ENCODE peak calls at places on chromosome 16, in five cellular contexts. One of them, this sample, is unnamed.
A peak's percentile ranks its signal among the peaks of the same experiment; 100 is the strongest.

GRCh38 chr16:88375236-88376052 is 7.3 kb upstream of the ZNF469 start:
- DNase-seq in A549: no peak
- DNase-seq in GM12878: no peak
- DNase-seq in SK-N-SH: peak; percentile 19
- DNase-seq in Panc1: no peak
- DNase-seq in this sample: no peak

GRCh38 chr16:66516808-66517585 is 32.9 kb downstream of the TK2 start:
- DNase-seq in A549: peak; percentile 98
- DNase-seq in GM12878: peak; percentile 98
- DNase-seq in SK-N-SH: peak; percentile 66
- DNase-seq in Panc1: peak; percentile 90
- DNase-seq in this sample: no peak

GRCh38 chr16:56478228-56479049 is 27.1 kb downstream of the OGFOD1 start:
- DNase-seq in A549: no peak
- DNase-seq in GM12878: no peak
- DNase-seq in SK-N-SH: no peak
- DNase-seq in Panc1: no peak
- DNase-seq in this sample: no peak

GRCh38 chr16:70568601-70569217 is 45.1 kb downstream of the SF3B3 start:
- DNase-seq in A549: no peak
- DNase-seq in GM12878: no peak
- DNase-seq in SK-N-SH: no peak
- DNase-seq in Panc1: no peak
- DNase-seq in this sample: no peak

GRCh38 chr16:2115591-2115973 is 20.1 kb downstream of the PKD1 start:
- DNase-seq in A549: no peak
- DNase-seq in GM12878: no peak
- DNase-seq in SK-N-SH: no peak
- DNase-seq in Panc1: no peak
- DNase-seq in this sample: no peak

GRCh38 chr16:80751167-80751566 is 53.2 kb downstream of the CDYL2 start:
- DNase-seq in A549: no peak
- DNase-seq in GM12878: no peak
- DNase-seq in SK-N-SH: no peak
- DNase-seq in Panc1: no peak
- DNase-seq in this sample: peak; percentile 25

GRCh38 chr16:88463411-88463810 is 10.3 kb downstream of the ZFPM1 start:
- DNase-seq in A549: no peak
- DNase-seq in GM12878: no peak
- DNase-seq in SK-N-SH: no peak
- DNase-seq in Panc1: no peak
- DNase-seq in this sample: no peak

GRCh38 chr16:23609929-23610328 is 13.8 kb upstream of the NDUFAB1 start:
- DNase-seq in A549: no peak
- DNase-seq in GM12878: no peak
- DNase-seq in SK-N-SH: no peak
- DNase-seq in Panc1: no peak
- DNase-seq in this sample: no peak

GRCh38 chr16:53433930-53434435 is 288 bp upstream of the RBL2 start:
- DNase-seq in A549: peak; percentile 71
- DNase-seq in GM12878: no peak
- DNase-seq in SK-N-SH: no peak
- DNase-seq in Panc1: peak; percentile 30
- DNase-seq in this sample: no peak

GRCh38 chr16:87160752-87161337 is 156.3 kb downstream of the C16orf95 start:
- DNase-seq in A549: no peak
- DNase-seq in GM12878: no peak
- DNase-seq in SK-N-SH: no peak
- DNase-seq in Panc1: no peak
- DNase-seq in this sample: no peak

GRCh38 chr16:2194166-2194834 is 2.1 kb downstream of the CASKIN1 start:
- DNase-seq in A549: peak; percentile 55
- DNase-seq in GM12878: no peak
- DNase-seq in SK-N-SH: no peak
- DNase-seq in Panc1: no peak
- DNase-seq in this sample: no peak

GRCh38 chr16:62755938-62756337 is 719.7 kb upstream of the CDH8 start:
- DNase-seq in A549: no peak
- DNase-seq in GM12878: no peak
- DNase-seq in SK-N-SH: no peak
- DNase-seq in Panc1: no peak
- DNase-seq in this sample: no peak

GRCh38 chr16:56771558-56772279 is 41.8 kb downstream of the NUP93 start:
- DNase-seq in A549: no peak
- DNase-seq in GM12878: no peak
- DNase-seq in SK-N-SH: no peak
- DNase-seq in Panc1: no peak
- DNase-seq in this sample: no peak

GRCh38 chr16:85987750-85988078 is 88.8 kb downstream of the IRF8 start:
- DNase-seq in A549: peak; percentile 79
- DNase-seq in GM12878: no peak
- DNase-seq in SK-N-SH: no peak
- DNase-seq in Panc1: no peak
- DNase-seq in this sample: no peak

GRCh38 chr16:67009158-67009557 is 19.8 kb upstream of the CBFB start:
- DNase-seq in A549: no peak
- DNase-seq in GM12878: no peak
- DNase-seq in SK-N-SH: no peak
- DNase-seq in Panc1: no peak
- DNase-seq in this sample: no peak

GRCh38 chr16:1909661-1910231 is 8.5 kb downstream of the HS3ST6 start:
- DNase-seq in A549: no peak
- DNase-seq in GM12878: no peak
- DNase-seq in SK-N-SH: peak; percentile 81
- DNase-seq in Panc1: no peak
- DNase-seq in this sample: no peak

GRCh38 chr16:75064403-75065148 is 52.0 kb downstream of the LDHD start:
- DNase-seq in A549: no peak
- DNase-seq in GM12878: no peak
- DNase-seq in SK-N-SH: no peak
- DNase-seq in Panc1: no peak
- DNase-seq in this sample: no peak
- H3K4me1 ChIP-seq in A549: peaks cover 27% of the 10 kb centered on the region
- H3K4me1 ChIP-seq in GM12878: peaks cover 14% of the 10 kb centered on the region
- H3K4me1 ChIP-seq in SK-N-SH: peaks cover 19% of the 10 kb centered on the region
- H3K4me1 ChIP-seq in Panc1: peaks cover 36% of the 10 kb centered on the region
- H3K4me1 ChIP-seq in this sample: peaks cover 17% of the 10 kb centered on the region

DNA sequence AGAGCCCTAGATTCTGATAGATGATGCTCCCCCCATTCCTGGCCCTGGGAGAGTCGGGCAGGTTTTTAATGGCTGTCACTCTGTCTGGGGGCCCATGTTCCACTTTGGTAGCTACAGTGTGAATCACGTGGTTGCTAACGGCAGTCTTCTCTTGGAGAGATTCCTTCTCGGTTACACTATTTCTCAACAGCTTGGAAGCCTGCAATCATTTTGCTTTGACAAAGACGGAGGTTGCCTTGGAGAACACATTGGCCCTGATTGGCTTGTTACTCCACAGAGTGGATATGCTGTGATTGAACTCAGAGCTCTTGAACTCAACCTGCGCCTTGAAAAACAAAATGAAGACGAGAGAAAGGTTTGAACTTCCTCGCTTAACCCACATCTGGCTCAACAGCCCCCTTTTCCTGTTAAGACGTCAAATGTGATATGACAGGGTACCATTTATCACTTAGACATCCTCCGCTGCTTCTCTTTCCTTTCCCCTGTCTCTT is 218.9 kb downstream of the MAF start:
- DNase-seq in A549: no peak
- DNase-seq in GM12878: no peak
- DNase-seq in SK-N-SH: no peak
- DNase-seq in Panc1: no peak
- DNase-seq in this sample: peak; percentile 9
- TF ChIP-seq REST in A549: no peak
- TF ChIP-seq REST in GM12878: no peak
- TF ChIP-seq REST in SK-N-SH: no peak
- TF ChIP-seq REST in Panc1: no peak
- TF ChIP-seq REST in this sample: no peak

DNA sequence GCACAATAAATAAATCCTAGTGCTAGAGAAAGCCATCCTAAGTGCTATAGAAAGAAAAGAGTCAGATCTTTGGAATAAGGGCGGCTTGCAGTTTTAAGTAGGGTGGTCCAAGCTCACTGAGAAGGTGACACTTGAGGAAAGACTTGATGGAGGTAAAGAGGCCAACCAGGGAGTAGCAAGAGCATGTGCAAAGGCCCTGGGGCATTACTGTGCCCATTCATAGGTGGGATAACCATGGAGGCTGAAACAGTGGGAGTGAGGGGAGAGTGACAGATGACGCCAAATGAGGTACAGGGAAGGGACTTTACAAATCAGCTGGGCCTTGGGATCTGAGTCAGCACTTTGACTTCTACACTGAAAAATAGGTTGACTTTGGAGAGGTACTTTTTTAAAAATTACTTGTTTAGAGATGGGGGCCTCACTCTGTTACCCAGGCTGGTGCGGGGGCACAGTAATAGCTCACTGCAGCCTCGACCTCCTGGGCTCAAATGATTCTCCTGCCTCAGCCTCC is 115.5 kb downstream of the ABCC1 start:
- DNase-seq in A549: no peak
- DNase-seq in GM12878: no peak
- DNase-seq in SK-N-SH: no peak
- DNase-seq in Panc1: no peak
- DNase-seq in this sample: no peak
- H3K4me1 ChIP-seq in A549: peaks cover 13% of the 10 kb centered on the region
- H3K4me1 ChIP-seq in GM12878: peaks cover 3% of the 10 kb centered on the region
- H3K4me1 ChIP-seq in SK-N-SH: no peaks in the 10 kb centered on the region
- H3K4me1 ChIP-seq in Panc1: no peaks in the 10 kb centered on the region
- H3K4me1 ChIP-seq in this sample: no peaks in the 10 kb centered on the region

GRCh38 chr16:13234999-13235398 is 333.6 kb downstream of the SHISA9 start:
- DNase-seq in A549: no peak
- DNase-seq in GM12878: no peak
- DNase-seq in SK-N-SH: no peak
- DNase-seq in Panc1: no peak
- DNase-seq in this sample: no peak

GRCh38 chr16:13242201-13242600 is 340.8 kb downstream of the SHISA9 start:
- DNase-seq in A549: no peak
- DNase-seq in GM12878: no peak
- DNase-seq in SK-N-SH: no peak
- DNase-seq in Panc1: no peak
- DNase-seq in this sample: no peak

GRCh38 chr16:13236308-13236707 is 334.9 kb downstream of the SHISA9 start:
- DNase-seq in A549: no peak
- DNase-seq in GM12878: no peak
- DNase-seq in SK-N-SH: no peak
- DNase-seq in Panc1: no peak
- DNase-seq in this sample: no peak

GRCh38 chr16:13238182-13238581 is 336.8 kb downstream of the SHISA9 start:
- DNase-seq in A549: no peak
- DNase-seq in GM12878: no peak
- DNase-seq in SK-N-SH: no peak
- DNase-seq in Panc1: no peak
- DNase-seq in this sample: no peak
- TF ChIP-seq REST in A549: no peak
- TF ChIP-seq REST in GM12878: no peak
- TF ChIP-seq REST in SK-N-SH: no peak
- TF ChIP-seq REST in Panc1: no peak
- TF ChIP-seq REST in this sample: no peak

DNA sequence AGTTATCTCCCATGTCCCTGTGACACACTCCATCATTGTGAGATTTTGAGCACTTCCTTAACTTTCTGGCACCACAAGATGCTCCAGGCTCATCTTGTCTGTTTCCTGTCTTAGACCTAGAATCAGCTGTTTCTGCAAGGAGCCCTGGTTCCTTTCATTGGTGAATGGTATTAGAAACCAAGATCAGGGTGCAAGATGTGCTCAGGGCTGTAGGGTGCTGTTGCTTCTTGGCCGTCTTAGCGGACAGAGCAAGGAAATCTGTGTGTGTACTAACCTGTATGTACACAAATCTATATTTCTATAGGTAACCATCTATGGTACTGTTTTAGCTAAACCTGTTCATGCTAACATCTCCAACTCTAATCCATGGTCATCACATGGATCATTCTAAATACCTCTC is 8.1 kb upstream of the PRM1 start:
- DNase-seq in A549: no peak
- DNase-seq in GM12878: no peak
- DNase-seq in SK-N-SH: no peak
- DNase-seq in Panc1: no peak
- DNase-seq in this sample: no peak
- H3K4me1 ChIP-seq in A549: no peaks in the 10 kb centered on the region
- H3K4me1 ChIP-seq in GM12878: peaks cover 15% of the 10 kb centered on the region
- H3K4me1 ChIP-seq in SK-N-SH: no peaks in the 10 kb centered on the region
- H3K4me1 ChIP-seq in Panc1: no peaks in the 10 kb centered on the region
- H3K4me1 ChIP-seq in this sample: peaks cover 4% of the 10 kb centered on the region

DNA sequence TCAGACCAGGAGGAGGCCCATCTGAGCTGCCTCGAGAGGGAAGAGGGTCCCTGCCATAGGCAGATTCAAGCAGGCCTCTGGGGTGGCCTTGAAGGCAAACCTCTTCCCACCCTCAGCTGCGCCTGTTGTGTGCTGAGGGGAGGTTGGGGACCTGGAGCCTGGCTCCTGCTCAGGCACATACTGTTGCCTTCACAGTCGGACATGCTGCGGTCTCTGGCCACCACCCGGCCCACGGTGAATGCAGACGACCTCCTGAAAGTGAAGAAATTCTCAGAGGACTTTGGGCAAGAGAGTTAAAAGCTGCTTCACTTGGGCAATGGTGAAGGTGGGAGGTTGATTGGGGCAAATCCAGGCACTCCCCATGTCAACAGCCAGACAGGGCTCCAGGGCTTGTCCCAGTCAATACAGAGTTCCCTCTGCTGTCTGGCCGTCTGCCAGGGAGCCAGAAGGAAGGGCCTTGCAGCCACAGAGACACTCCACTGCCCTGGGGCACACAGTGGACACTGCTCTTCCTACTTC is 6.3 kb downstream of the PDF start:
- DNase-seq in A549: no peak
- DNase-seq in GM12878: no peak
- DNase-seq in SK-N-SH: peak; percentile 57
- DNase-seq in Panc1: no peak
- DNase-seq in this sample: no peak
- TF ChIP-seq REST in A549: no peak
- TF ChIP-seq REST in GM12878: no peak
- TF ChIP-seq REST in SK-N-SH: no peak
- TF ChIP-seq REST in Panc1: no peak
- TF ChIP-seq REST in this sample: no peak

DNA sequence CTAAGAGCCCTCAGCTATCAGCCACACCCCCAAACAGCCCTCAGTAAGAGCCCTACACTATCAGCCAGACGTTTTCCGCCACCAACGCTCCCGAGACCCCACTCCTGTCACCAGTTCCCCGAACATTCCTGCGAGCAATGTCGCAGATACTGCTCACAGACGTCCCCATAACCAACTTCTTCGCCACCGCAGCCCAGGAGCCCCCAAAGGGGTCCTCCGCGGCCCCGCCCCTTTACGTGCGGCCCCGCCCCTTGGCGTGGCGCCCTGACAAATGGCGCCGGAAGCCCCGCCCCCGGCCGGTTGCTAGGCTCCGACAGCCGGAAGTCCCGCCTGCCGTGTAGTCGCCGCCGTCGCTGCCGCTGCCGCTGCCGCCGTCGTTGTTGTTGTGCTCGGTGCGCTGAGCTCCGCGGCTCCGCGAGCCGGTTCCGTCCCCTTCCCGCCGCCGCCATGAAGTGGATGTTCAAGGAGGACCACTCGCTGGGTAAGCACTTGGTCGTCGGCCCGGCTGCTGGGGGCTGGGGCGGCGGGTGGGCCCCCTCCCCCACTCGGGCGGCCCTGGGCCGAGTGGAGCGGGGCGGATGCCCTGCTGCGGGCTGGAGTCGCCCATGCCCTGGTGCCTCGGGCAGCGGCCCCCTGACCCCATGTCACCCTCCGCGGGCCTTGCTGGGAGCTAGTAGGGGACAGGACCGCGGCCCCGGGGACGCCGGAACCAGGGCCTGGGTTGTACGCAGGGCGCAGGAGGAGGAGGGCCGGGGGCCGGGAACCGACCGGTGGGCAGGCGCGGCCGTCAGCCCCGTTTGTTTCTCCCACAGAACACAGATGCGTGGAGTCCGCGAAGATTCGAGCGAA is at the start of gene GABARAPL2:
- DNase-seq in A549: peak; percentile 76
- DNase-seq in GM12878: no peak
- DNase-seq in SK-N-SH: peak; percentile 95
- DNase-seq in Panc1: no peak
- DNase-seq in this sample: peak; percentile 97
- H3K4me1 ChIP-seq in A549: peaks cover 15% of the 10 kb centered on the region
- H3K4me1 ChIP-seq in GM12878: peaks cover 30% of the 10 kb centered on the region
- H3K4me1 ChIP-seq in SK-N-SH: peaks cover 16% of the 10 kb centered on the region
- H3K4me1 ChIP-seq in Panc1: no peaks in the 10 kb centered on the region
- H3K4me1 ChIP-seq in this sample: peaks cover 24% of the 10 kb centered on the region